ENCODE peak calls at places on chromosomes 11 and 22, in eight cellular contexts. One of them, this sample, is unnamed.
A peak's percentile ranks its signal among the peaks of the same experiment; 100 is the strongest.

GRCh38 chr11:68406318-68407313 is 53.9 kb upstream of the PPP6R3 start:
- DNase-seq in epithelial cell of prostate: no peak
- DNase-seq in HTR-8/SVneo: no peak
- DNase-seq in cardiac fibroblast: no peak
- DNase-seq in glutamatergic neuron: no peak
- DNase-seq in stimulated activated effector memory CD8-positive, alpha-beta T cell treated with anti-CD3 and anti-CD28 coated beads, Interleukin-12 subunit alpha, Interleukin-12 subunit beta, amount 100 ng/mL, for 72 hours: no peak
- DNase-seq in AG09309: no peak
- DNase-seq in astrocyte of the cerebellum: no peak
- DNase-seq in this sample: no peak

GRCh38 chr22:40747361-40747760 is 68.1 kb downstream of the MCHR1 start:
- DNase-seq in AG09309: no peak
- DNase-seq in astrocyte of the cerebellum: no peak
- DNase-seq in glutamatergic neuron: no peak
- DNase-seq in HTR-8/SVneo: no peak
- DNase-seq in cardiac fibroblast: no peak
- DNase-seq in epithelial cell of prostate: no peak
- DNase-seq in stimulated activated effector memory CD8-positive, alpha-beta T cell treated with anti-CD3 and anti-CD28 coated beads, Interleukin-12 subunit alpha, Interleukin-12 subunit beta, amount 100 ng/mL, for 72 hours: no peak
- DNase-seq in this sample: no peak

GRCh38 chr11:124108158-124108557 is 7.1 kb upstream of the VWA5A start:
- DNase-seq in stimulated activated effector memory CD8-positive, alpha-beta T cell treated with anti-CD3 and anti-CD28 coated beads, Interleukin-12 subunit alpha, Interleukin-12 subunit beta, amount 100 ng/mL, for 72 hours: no peak
- DNase-seq in epithelial cell of prostate: no peak
- DNase-seq in cardiac fibroblast: peak; percentile 64
- DNase-seq in astrocyte of the cerebellum: peak; percentile 13
- DNase-seq in AG09309: no peak
- DNase-seq in glutamatergic neuron: no peak
- DNase-seq in HTR-8/SVneo: no peak
- DNase-seq in this sample: no peak

GRCh38 chr22:37249946-37250345 is 5.9 kb upstream of the RAC2 start:
- DNase-seq in cardiac fibroblast: no peak
- DNase-seq in astrocyte of the cerebellum: no peak
- DNase-seq in AG09309: no peak
- DNase-seq in stimulated activated effector memory CD8-positive, alpha-beta T cell treated with anti-CD3 and anti-CD28 coated beads, Interleukin-12 subunit alpha, Interleukin-12 subunit beta, amount 100 ng/mL, for 72 hours: no peak
- DNase-seq in epithelial cell of prostate: no peak
- DNase-seq in glutamatergic neuron: peak; percentile 2
- DNase-seq in HTR-8/SVneo: no peak
- DNase-seq in this sample: no peak

GRCh38 chr11:119907934-119908760 is 179.1 kb upstream of the NECTIN1 start:
- DNase-seq in stimulated activated effector memory CD8-positive, alpha-beta T cell treated with anti-CD3 and anti-CD28 coated beads, Interleukin-12 subunit alpha, Interleukin-12 subunit beta, amount 100 ng/mL, for 72 hours: no peak
- DNase-seq in HTR-8/SVneo: no peak
- DNase-seq in astrocyte of the cerebellum: no peak
- DNase-seq in glutamatergic neuron: no peak
- DNase-seq in epithelial cell of prostate: no peak
- DNase-seq in AG09309: no peak
- DNase-seq in cardiac fibroblast: no peak
- DNase-seq in this sample: no peak

GRCh38 chr11:70853103-70853830 is 399.1 kb downstream of the SHANK2 start:
- DNase-seq in AG09309: no peak
- DNase-seq in stimulated activated effector memory CD8-positive, alpha-beta T cell treated with anti-CD3 and anti-CD28 coated beads, Interleukin-12 subunit alpha, Interleukin-12 subunit beta, amount 100 ng/mL, for 72 hours: no peak
- DNase-seq in glutamatergic neuron: no peak
- DNase-seq in cardiac fibroblast: no peak
- DNase-seq in HTR-8/SVneo: no peak
- DNase-seq in epithelial cell of prostate: no peak
- DNase-seq in astrocyte of the cerebellum: no peak
- DNase-seq in this sample: no peak

GRCh38 chr22:32106930-32107329 is 52.2 kb downstream of the C22orf42 start:
- DNase-seq in cardiac fibroblast: peak; percentile 12
- DNase-seq in astrocyte of the cerebellum: peak; percentile 5
- DNase-seq in stimulated activated effector memory CD8-positive, alpha-beta T cell treated with anti-CD3 and anti-CD28 coated beads, Interleukin-12 subunit alpha, Interleukin-12 subunit beta, amount 100 ng/mL, for 72 hours: no peak
- DNase-seq in epithelial cell of prostate: no peak
- DNase-seq in glutamatergic neuron: no peak
- DNase-seq in AG09309: no peak
- DNase-seq in HTR-8/SVneo: no peak
- DNase-seq in this sample: no peak

GRCh38 chr11:999009-999408 is 37.5 kb downstream of the MUC6 start:
- DNase-seq in cardiac fibroblast: no peak
- DNase-seq in stimulated activated effector memory CD8-positive, alpha-beta T cell treated with anti-CD3 and anti-CD28 coated beads, Interleukin-12 subunit alpha, Interleukin-12 subunit beta, amount 100 ng/mL, for 72 hours: no peak
- DNase-seq in epithelial cell of prostate: no peak
- DNase-seq in astrocyte of the cerebellum: no peak
- DNase-seq in AG09309: no peak
- DNase-seq in HTR-8/SVneo: no peak
- DNase-seq in glutamatergic neuron: no peak
- DNase-seq in this sample: no peak

GRCh38 chr22:22520667-22521602 is 865 bp upstream of the ZNF280A start:
- DNase-seq in AG09309: no peak
- DNase-seq in glutamatergic neuron: no peak
- DNase-seq in cardiac fibroblast: peak; percentile 13
- DNase-seq in HTR-8/SVneo: no peak
- DNase-seq in astrocyte of the cerebellum: no peak
- DNase-seq in stimulated activated effector memory CD8-positive, alpha-beta T cell treated with anti-CD3 and anti-CD28 coated beads, Interleukin-12 subunit alpha, Interleukin-12 subunit beta, amount 100 ng/mL, for 72 hours: no peak
- DNase-seq in epithelial cell of prostate: no peak
- DNase-seq in this sample: no peak

GRCh38 chr11:13193613-13194012 is 84.0 kb upstream of the BMAL1 start:
- DNase-seq in AG09309: no peak
- DNase-seq in glutamatergic neuron: no peak
- DNase-seq in HTR-8/SVneo: no peak
- DNase-seq in stimulated activated effector memory CD8-positive, alpha-beta T cell treated with anti-CD3 and anti-CD28 coated beads, Interleukin-12 subunit alpha, Interleukin-12 subunit beta, amount 100 ng/mL, for 72 hours: no peak
- DNase-seq in epithelial cell of prostate: no peak
- DNase-seq in astrocyte of the cerebellum: no peak
- DNase-seq in cardiac fibroblast: no peak
- DNase-seq in this sample: no peak

GRCh38 chr11:75795276-75796090 is 19.5 kb upstream of the UVRAG start:
- DNase-seq in cardiac fibroblast: no peak
- DNase-seq in glutamatergic neuron: no peak
- DNase-seq in stimulated activated effector memory CD8-positive, alpha-beta T cell treated with anti-CD3 and anti-CD28 coated beads, Interleukin-12 subunit alpha, Interleukin-12 subunit beta, amount 100 ng/mL, for 72 hours: no peak
- DNase-seq in astrocyte of the cerebellum: no peak
- DNase-seq in AG09309: no peak
- DNase-seq in epithelial cell of prostate: no peak
- DNase-seq in HTR-8/SVneo: no peak
- DNase-seq in this sample: no peak